ENCODE peak calls at places on chromosomes 2 and 18, in six cellular contexts. U is GM23338, R is GM23248, A is HepG2, L is A549, J is PC-3. X is an unnamed sample.
A peak's percentile ranks its signal among the peaks of the same experiment; 100 is the strongest.

GRCh38 chr2:239054921-239055320 is 207.0 kb downstream of the TWIST2 start:
- DNase-seq in U (no peak), R (no peak), A (no peak), L (no peak), J (no peak), X (no peak)

GRCh38 chr18:60649816-60650215 is 277.2 kb upstream of the MC4R start:
- DNase-seq in U (no peak), R (no peak), A (no peak), L (no peak), J (no peak), X (no peak)

GRCh38 chr2:155965415-155966070 is 367.0 kb downstream of the NR4A2 start:
- DNase-seq in U (peak; percentile 20), R (no peak), A (no peak), L (no peak), J (peak; percentile 27), X (no peak)

GRCh38 chr2:157782057-157782845 is 93.9 kb downstream of the ACVR1 start:
- DNase-seq in U (peak; percentile 45), R (peak; percentile 38), A (peak; percentile 14), L (no peak), J (peak; percentile 7), X (no peak)

GRCh38 chr18:46449033-46449432 is 208.0 kb downstream of the LOXHD1 start:
- DNase-seq in U (no peak), R (peak; percentile 17), A (no peak), L (no peak), J (no peak), X (no peak)

GRCh38 chr18:47929681-47930085 is 776 bp downstream of the SMAD2 start:
- DNase-seq in U (no peak), R (peak; percentile 73), A (peak; percentile 37), L (no peak), J (peak; percentile 23), X (no peak)

GRCh38 chr2:47903781-47904447 is 2.4 kb downstream of the FBXO11 start:
- DNase-seq in U (no peak), R (peak; percentile 26), A (no peak), L (no peak), J (peak; percentile 32), X (no peak)

GRCh38 chr2:85353876-85354285 is 447 bp downstream of the RETSAT start:
- DNase-seq in U (no peak), R (peak; percentile 75), A (peak; percentile 25), L (peak; percentile 69), J (peak; percentile 51), X (peak; percentile 12)

GRCh38 chr2:207660994-207661393 is 35.8 kb upstream of the METTL21A start:
- DNase-seq in U (peak; percentile 20), R (no peak), A (peak; percentile 31), L (no peak), J (no peak), X (no peak)

GRCh38 chr2:65344182-65344581 is 88.2 kb downstream of the SPRED2 start:
- DNase-seq in U (no peak), R (no peak), A (no peak), L (no peak), J (no peak), X (no peak)

GRCh38 chr2:206462240-206462854 is 19.0 kb downstream of the ADAM23 start:
- DNase-seq in U (peak; percentile 71), R (no peak), A (no peak), L (no peak), J (no peak), X (no peak)

GRCh38 chr2:201768918-201769317 is 11.8 kb downstream of the ALS2 start:
- DNase-seq in U (no peak), R (peak; percentile 57), A (no peak), L (no peak), J (peak; percentile 36), X (no peak)

GRCh38 chr18:8496186-8496585 is 113.1 kb upstream of the RAB12 start:
- DNase-seq in U (peak; percentile 23), R (no peak), A (no peak), L (no peak), J (no peak), X (peak; percentile 17)

GRCh38 chr2:67846341-67847070 is 216.3 kb downstream of the C1D start:
- DNase-seq in U (peak; percentile 97), R (peak; percentile 73), A (peak; percentile 94), L (peak; percentile 73), J (peak; percentile 98), X (peak; percentile 84)

GRCh38 chr2:131041402-131042160 is 51.7 kb downstream of the FAM168B start:
- DNase-seq in U (no peak), R (no peak), A (no peak), L (no peak), J (no peak), X (no peak)

GRCh38 chr2:101895819-101896322 is 95.9 kb upstream of the IL1R2 start:
- DNase-seq in U (no peak), R (no peak), A (no peak), L (no peak), J (no peak), X (no peak)

GRCh38 chr2:196160101-196160500 is 11.3 kb downstream of the STK17B start:
- DNase-seq in U (peak; percentile 76), R (peak; percentile 88), A (no peak), L (no peak), J (peak; percentile 95), X (peak; percentile 24)

GRCh38 chr18:79932907-79933306 is 18.5 kb downstream of the SLC66A2 start:
- DNase-seq in U (no peak), R (no peak), A (no peak), L (no peak), J (no peak), X (no peak)

GRCh38 chr2:161570424-161571050 is 53.7 kb upstream of the SLC4A10 start:
- DNase-seq in U (peak; percentile 39), R (peak; percentile 42), A (peak; percentile 10), L (no peak), J (peak; percentile 26), X (peak; percentile 36)

GRCh38 chr2:200377774-200378336 is 71.4 kb downstream of the SPATS2L start:
- DNase-seq in U (no peak), R (no peak), A (peak; percentile 23), L (no peak), J (peak; percentile 21), X (no peak)

GRCh38 chr2:121219866-121220265 is 65.1 kb downstream of the TFCP2L1 start:
- DNase-seq in U (no peak), R (no peak), A (no peak), L (no peak), J (no peak), X (no peak)

GRCh38 chr2:68196120-68196716 is 38.5 kb downstream of the PNO1 start:
- DNase-seq in U (peak; percentile 55), R (peak; percentile 68), A (peak; percentile 16), L (no peak), J (peak; percentile 76), X (peak; percentile 50)

GRCh38 chr18:53375641-53376040 is 848.8 kb downstream of the MBD2 start:
- DNase-seq in U (peak; percentile 3), R (no peak), A (no peak), L (no peak), J (no peak), X (no peak)

GRCh38 chr2:234852035-234852434 is 99.8 kb upstream of the SH3BP4 start:
- DNase-seq in U (no peak), R (no peak), A (no peak), L (no peak), J (no peak), X (no peak)

GRCh38 chr18:76519156-76519549 is 24.1 kb upstream of the ZNF516 start:
- DNase-seq in U (peak; percentile 64), R (peak; percentile 62), A (no peak), L (no peak), J (no peak), X (peak; percentile 65)

GRCh38 chr2:234355052-234355720 is 141.7 kb downstream of the ARL4C start:
- DNase-seq in U (peak; percentile 43), R (no peak), A (no peak), L (no peak), J (no peak), X (peak; percentile 51)

GRCh38 chr2:25347205-25347815 is 5.6 kb upstream of the DNMT3A start:
- DNase-seq in U (no peak), R (peak; percentile 57), A (no peak), L (no peak), J (peak; percentile 59), X (peak; percentile 0)
- H3K4me2 ChIP-seq in U (no peak overlapping the region), R (no peak overlapping the region), A (no peak overlapping the region), L (no peak overlapping the region), J (no peak overlapping the region), X (no peak overlapping the region)

DNA sequence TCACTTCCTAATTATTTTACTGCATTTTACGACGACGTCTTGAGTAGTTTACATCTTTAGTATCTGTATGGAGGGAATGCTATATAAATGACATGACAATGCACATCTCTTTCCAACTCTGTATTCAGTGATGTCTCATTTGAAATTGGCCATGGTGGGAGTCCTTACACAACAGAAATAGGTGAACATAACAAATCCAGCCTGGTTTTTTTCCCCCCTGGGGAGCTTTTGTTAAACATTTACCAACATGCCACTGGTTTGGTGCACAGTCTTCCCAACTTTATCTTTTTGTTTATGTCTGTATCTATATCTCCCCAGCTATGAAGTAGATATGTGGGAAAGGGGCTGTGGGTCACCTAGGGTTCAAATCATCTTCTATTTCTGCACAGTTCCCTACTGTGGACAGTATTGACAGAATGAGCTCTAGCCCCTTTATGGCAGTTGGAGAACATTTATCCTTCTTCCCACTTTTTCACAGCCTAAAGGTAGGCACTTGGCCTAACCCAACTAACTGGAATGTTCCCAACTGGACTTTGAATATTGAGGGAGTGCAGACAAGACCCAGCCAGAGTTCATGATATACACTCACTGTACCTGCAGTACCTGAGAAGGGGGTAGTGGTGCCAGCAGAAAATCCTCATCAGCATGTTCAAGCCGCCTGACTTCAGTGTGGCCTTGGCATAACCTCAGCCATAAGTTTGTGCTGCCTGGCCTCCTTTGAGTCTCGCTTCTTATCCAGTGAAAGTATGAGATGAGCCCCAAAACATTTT is 5.7 kb upstream of the RTKN start:
- DNase-seq in U (no peak), R (no peak), A (peak; percentile 82), L (no peak), J (no peak), X (no peak)
- H3K4me3 ChIP-seq in U (no peak overlapping the region), R (no peak overlapping the region), A (peak overlapping the region; percentile 18), L (no peak overlapping the region), J (no peak overlapping the region), X (no peak overlapping the region)

GRCh38 chr2:109132626-109133025 is 3.6 kb downstream of the SH3RF3 start:
- DNase-seq in U (no peak), R (no peak), A (no peak), L (no peak), J (no peak), X (no peak)
- H3K4me2 ChIP-seq in U (no peak overlapping the region), R (no peak overlapping the region), A (no peak overlapping the region), L (no peak overlapping the region), J (peak overlapping the region; percentile 95), X (no peak overlapping the region)

GRCh38 chr2:40758778-40759177 is 306.9 kb upstream of the SLC8A1 start:
- DNase-seq in U (no peak), R (peak; percentile 27), A (no peak), L (no peak), J (no peak), X (no peak)
- H3K4me3 ChIP-seq in U (no peak overlapping the region), R (peak overlapping the region; percentile 44), A (no peak overlapping the region), L (no peak overlapping the region), J (no peak overlapping the region), X (no peak overlapping the region)

DNA sequence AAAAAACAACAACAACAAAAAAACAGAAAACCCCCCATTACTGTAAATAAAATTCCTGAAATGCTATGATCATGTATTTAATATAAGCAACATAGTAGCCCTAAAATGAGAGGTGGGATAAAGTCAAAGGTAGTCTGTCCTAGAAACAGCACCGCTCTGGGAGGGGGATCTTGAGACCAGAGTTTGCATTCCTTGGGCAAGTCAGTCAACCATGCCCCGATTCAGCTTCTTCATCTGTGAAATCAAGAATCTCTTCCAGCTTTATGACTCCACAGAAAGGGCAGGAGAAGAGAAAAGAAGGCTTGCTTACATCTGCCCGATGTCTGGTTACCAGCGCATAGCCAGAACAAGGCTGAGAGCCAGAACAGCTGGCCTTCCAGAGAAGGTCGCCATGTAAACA is 2.1 kb upstream of the FBLN7 start:
- DNase-seq in U (no peak), R (no peak), A (no peak), L (no peak), J (no peak), X (no peak)
- H3K4me2 ChIP-seq in U (no peak overlapping the region), R (no peak overlapping the region), A (no peak overlapping the region), L (no peak overlapping the region), J (no peak overlapping the region), X (no peak overlapping the region)

GRCh38 chr2:232573821-232574435 is 23.4 kb downstream of the EIF4E2 start:
- DNase-seq in U (no peak), R (no peak), A (no peak), L (no peak), J (no peak), X (peak; percentile 24)
- H3K4me3 ChIP-seq in U (no peak overlapping the region), R (no peak overlapping the region), A (peak overlapping the region; percentile 15), L (no peak overlapping the region), J (no peak overlapping the region), X (no peak overlapping the region)

X was measured in neural progenitor cell.